ENCODE peak calls at places on chromosome 15, in four cellular contexts. N is Peyer's patch, K is dorsolateral prefrontal cortex, D is uterus. R is an unnamed sample.

GRCh38 chr15:35170216-35170615 is 85.1 kb upstream of the NANOGP8 start:
- DNase-seq in N (no peak), D (no peak), K (no peak), R (no peak)

GRCh38 chr15:43483306-43484128 is 9.4 kb downstream of the TP53BP1 start:
- DNase-seq in D (no peak), N (no peak), K (no peak), R (no peak)

GRCh38 chr15:41648770-41649169 is 11.4 kb upstream of the MGA start:
- DNase-seq in D (no peak), K (no peak), N (no peak), R (no peak)

GRCh38 chr15:81480645-81481053 is 106.6 kb upstream of the TMC3 start:
- DNase-seq in N (no peak), D (peak; percentile 33), K (no peak), R (no peak)

GRCh38 chr15:69979783-69980182 is 117.9 kb downstream of the TLE3 start:
- DNase-seq in K (no peak), D (no peak), N (peak; percentile 87), R (no peak)

GRCh38 chr15:66474140-66474539 is 23.4 kb downstream of the SNAPC5 start:
- DNase-seq in D (no peak), N (no peak), K (no peak), R (no peak)

GRCh38 chr15:78811124-78811824 is at the start of gene ADAMTS7:
- DNase-seq in D (peak; percentile 72), N (peak; percentile 67), K (peak; percentile 62), R (peak; percentile 39)

GRCh38 chr15:83930813-83931212 is 276.9 kb downstream of the ADAMTSL3 start:
- DNase-seq in D (peak; percentile 48), N (no peak), K (no peak), R (no peak)

GRCh38 chr15:41048397-41048796 is 67.7 kb downstream of the INO80 start:
- DNase-seq in N (no peak), K (no peak), D (no peak), R (no peak)

GRCh38 chr15:65085990-65086679 is 9.6 kb downstream of the KBTBD13 start:
- DNase-seq in K (no peak), N (no peak), D (no peak), R (no peak)

GRCh38 chr15:41874736-41875135 is 19.1 kb downstream of the SPTBN5 start:
- DNase-seq in K (no peak), D (no peak), N (no peak), R (no peak)

GRCh38 chr15:82122754-82123400 is 77.1 kb upstream of the MEX3B start:
- DNase-seq in N (no peak), D (peak; percentile 76), K (no peak), R (no peak)

GRCh38 chr15:42858999-42859789 is 61.4 kb downstream of the TTBK2 start:
- DNase-seq in N (no peak), D (no peak), K (no peak), R (no peak)

GRCh38 chr15:22902981-22903380 is 64.5 kb downstream of the NIPA2 start:
- DNase-seq in K (no peak), N (no peak), D (no peak), R (no peak)

GRCh38 chr15:31320022-31320421 is 6.6 kb upstream of the KLF13 start:
- DNase-seq in D (no peak), K (no peak), N (no peak), R (no peak)

GRCh38 chr15:101070502-101071273 is 151.5 kb downstream of the LRRK1 start:
- DNase-seq in K (no peak), D (peak; percentile 20), N (no peak), R (no peak)

GRCh38 chr15:68730491-68731317 is 90.0 kb downstream of the ANP32A start:
- DNase-seq in D (peak; percentile 60), K (peak; percentile 58), N (no peak), R (no peak)
- H3K27ac ChIP-seq in D (peak overlapping the region; percentile 77), K (no peak overlapping the region), N (no peak overlapping the region), R (no peak overlapping the region)

GRCh38 chr15:63531586-63531985 is 27.2 kb downstream of the USP3 start:
- DNase-seq in N (no peak), D (no peak), K (no peak), R (no peak)
- TF ChIP-seq CTCF in N (no peak), D (no peak), K (no peak), R (peak; percentile 21)

DNA sequence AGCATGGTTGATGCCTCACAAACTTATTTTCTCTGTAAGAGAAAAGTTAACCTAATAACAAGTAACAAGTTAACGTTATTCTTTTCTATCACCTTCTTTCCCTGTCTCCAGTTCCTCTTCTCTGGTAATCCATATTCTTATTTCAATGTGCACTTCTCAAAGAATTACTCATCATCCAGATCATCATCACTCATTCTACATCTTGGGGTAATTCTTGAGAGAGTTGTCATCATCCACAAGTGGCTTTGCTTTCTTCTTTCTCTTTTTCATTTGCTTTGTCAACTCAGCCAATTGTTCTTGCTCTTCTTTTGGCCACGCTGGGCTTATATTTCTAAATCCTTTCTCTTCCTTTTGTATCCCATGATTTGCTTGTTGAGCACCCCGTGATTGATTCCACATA is 20.8 kb upstream of the RNF111 start:
- DNase-seq in D (no peak), N (no peak), K (no peak), R (no peak)
- H3K27ac ChIP-seq in D (no peak overlapping the region), N (no peak overlapping the region), K (no peak overlapping the region), R (no peak overlapping the region)

GRCh38 chr15:85480923-85481322 is 100.5 kb downstream of the AKAP13 start:
- DNase-seq in D (no peak), N (no peak), K (no peak), R (no peak)

GRCh38 chr15:85477061-85477460 is 96.7 kb downstream of the AKAP13 start:
- DNase-seq in N (no peak), D (no peak), K (no peak), R (no peak)

GRCh38 chr15:85475711-85476110 is 95.3 kb downstream of the AKAP13 start:
- DNase-seq in N (no peak), D (no peak), K (no peak), R (no peak)

GRCh38 chr15:85477730-85478129 is 97.3 kb downstream of the AKAP13 start:
- DNase-seq in D (no peak), N (no peak), K (no peak), R (no peak)

DNA sequence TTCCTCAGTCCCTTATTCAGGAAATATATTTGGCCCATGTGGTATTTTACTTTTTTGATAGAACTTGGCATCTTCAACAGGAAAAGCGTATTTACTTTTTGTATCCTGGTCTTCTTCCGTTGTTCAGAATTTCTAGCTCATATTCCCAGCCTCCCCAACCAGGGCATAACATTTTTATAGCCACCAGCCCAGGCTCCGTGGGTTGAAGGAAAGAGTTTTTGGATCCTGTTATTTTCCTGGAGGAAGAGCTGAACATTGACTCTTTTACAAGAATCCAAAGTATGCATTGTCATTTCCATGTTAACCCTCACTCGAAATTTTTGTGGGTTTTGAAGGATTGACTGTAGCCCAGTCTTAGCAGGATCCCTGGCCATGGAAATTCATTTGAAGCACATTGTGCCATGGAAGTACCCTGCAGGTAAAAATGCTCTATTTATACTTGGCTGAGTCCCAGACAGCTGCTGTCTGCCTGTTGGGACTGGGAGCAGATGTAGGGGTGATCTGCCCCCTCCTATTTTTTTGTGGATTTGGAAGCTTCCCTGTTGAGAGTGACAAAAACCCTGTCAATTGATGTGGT is 98.8 kb downstream of the AKAP13 start:
- DNase-seq in K (no peak), D (no peak), N (no peak), R (no peak)
- TF ChIP-seq CTCF in K (no peak), D (no peak), N (no peak), R (no peak)

DNA sequence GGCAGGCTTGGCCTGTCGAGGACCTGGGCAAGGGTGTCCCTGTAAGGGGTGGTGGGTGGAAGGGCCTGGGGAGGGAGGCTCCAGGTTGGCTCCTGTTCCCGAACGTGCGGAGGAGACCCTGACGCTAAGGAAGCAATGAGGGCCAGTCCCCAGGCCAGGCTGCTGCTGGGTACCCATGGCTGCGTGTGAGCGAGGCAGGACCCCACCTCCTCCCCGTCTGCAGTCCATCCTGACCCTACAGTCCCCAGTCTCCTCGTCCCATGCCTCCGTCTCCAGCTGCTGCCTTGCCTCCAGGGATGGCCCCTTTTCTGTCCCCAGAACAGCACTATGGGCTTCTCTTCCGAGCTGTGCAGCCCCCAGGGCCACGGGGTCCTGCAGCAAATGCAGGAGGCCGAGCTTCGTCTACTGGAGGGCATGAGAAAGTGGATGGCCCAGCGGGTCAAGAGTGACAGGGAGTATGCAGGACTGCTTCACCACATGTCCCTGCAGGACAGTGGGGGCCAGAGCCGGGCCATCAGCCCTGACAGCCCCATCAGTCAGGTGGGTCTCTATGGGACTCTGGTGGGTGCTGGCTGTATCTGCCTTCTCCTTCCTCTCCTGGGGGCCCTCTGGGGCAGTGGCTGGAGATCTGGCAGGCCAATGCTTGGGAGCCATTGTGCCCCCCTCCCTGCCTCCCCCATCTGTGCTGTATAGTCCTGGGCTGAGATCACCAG is 571 bp downstream of the FES start:
- DNase-seq in D (no peak), N (no peak), K (no peak), R (no peak)
- H3K27ac ChIP-seq in D (peak overlapping the region; percentile 96), N (peak overlapping the region; percentile 90), K (peak overlapping the region; percentile 61), R (no peak overlapping the region)

DNA sequence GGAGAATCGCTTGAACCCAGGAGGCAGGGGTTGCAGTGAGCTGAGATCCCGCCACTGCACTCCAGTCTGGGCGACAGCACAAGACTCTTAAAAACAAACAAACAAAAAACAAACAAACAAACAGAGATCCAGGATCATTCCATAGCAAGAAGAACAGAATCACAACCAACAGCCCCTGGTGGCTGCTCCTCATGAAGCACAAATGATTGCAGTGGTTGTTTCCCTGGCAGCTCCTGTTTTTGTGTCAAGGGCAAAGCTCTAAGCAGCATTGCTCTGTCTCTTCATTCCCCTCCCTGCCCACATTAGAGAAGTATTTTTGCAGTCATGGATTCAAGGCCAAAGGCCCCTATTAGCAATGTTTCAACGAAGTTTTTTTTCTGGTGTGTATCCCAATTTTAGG is 25.8 kb upstream of the BLM start:
- DNase-seq in N (no peak), K (no peak), D (no peak), R (no peak)
- TF ChIP-seq CTCF in N (no peak), K (no peak), D (no peak), R (no peak)

GRCh38 chr15:72341361-72341760 is 21.4 kb upstream of the CELF6 start:
- DNase-seq in D (no peak), N (no peak), K (no peak), R (no peak)

GRCh38 chr15:72342385-72342784 is 22.4 kb upstream of the CELF6 start:
- DNase-seq in N (peak; percentile 36), D (no peak), K (no peak), R (peak; percentile 23)

GRCh38 chr15:72340366-72340765 is 20.4 kb upstream of the CELF6 start:
- DNase-seq in D (no peak), K (no peak), N (no peak), R (no peak)

GRCh38 chr15:72345280-72345679 is 25.3 kb upstream of the CELF6 start:
- DNase-seq in N (no peak), D (no peak), K (no peak), R (no peak)

DNA sequence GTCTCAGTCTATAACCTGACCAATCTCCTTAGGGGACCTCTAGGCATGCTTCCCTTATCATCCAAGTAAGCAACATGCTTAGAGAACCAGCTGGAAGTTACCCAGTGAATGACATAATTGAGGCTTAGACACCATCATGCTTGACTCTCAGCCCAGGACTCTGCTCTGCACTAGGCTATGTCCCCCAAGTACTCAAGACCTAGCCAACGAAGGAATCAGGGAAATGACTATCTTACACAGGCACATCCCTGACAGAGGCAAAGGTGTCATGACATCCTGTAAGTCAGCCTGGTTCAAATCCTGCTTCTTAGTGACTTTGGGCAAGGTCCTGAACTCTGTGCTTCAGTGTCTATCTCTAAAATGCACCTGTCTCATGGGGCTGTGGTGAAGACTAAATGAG is 24.6 kb upstream of the CELF6 start:
- DNase-seq in N (no peak), K (no peak), D (no peak), R (no peak)
- H3K27ac ChIP-seq in N (no peak overlapping the region), K (no peak overlapping the region), D (no peak overlapping the region), R (no peak overlapping the region)

R was measured in CD4-positive, alpha-beta T cell.